ENCODE peak calls at places on chromosome 19, in seven cellular contexts. One of them, this sample, is unnamed.

GRCh38 chr19:16380943-16381755 is 56.5 kb downstream of the KLF2 start:
- DNase-seq in HCT116: no peak
- DNase-seq in HepG2: no peak
- DNase-seq in K562: no peak
- DNase-seq in H1: no peak
- DNase-seq in GM12878: no peak
- DNase-seq in endothelial cell of umbilical vein: no peak
- DNase-seq in this sample: no peak

GRCh38 chr19:4567584-4568071 is 8.1 kb upstream of the SEMA6B start:
- DNase-seq in HCT116: no peak
- DNase-seq in HepG2: peak
- DNase-seq in K562: peak
- DNase-seq in H1: peak
- DNase-seq in GM12878: no peak
- DNase-seq in endothelial cell of umbilical vein: peak
- DNase-seq in this sample: no peak

GRCh38 chr19:13763300-13763699 is 1.0 kb upstream of the MRI1 start:
- DNase-seq in HCT116: no peak
- DNase-seq in HepG2: no peak
- DNase-seq in K562: no peak
- DNase-seq in H1: no peak
- DNase-seq in GM12878: no peak
- DNase-seq in endothelial cell of umbilical vein: no peak
- DNase-seq in this sample: no peak

GRCh38 chr19:54133312-54133956 is 4.1 kb upstream of the CNOT3 start:
- DNase-seq in HCT116: peak
- DNase-seq in HepG2: peak
- DNase-seq in K562: peak
- DNase-seq in H1: peak
- DNase-seq in GM12878: no peak
- DNase-seq in endothelial cell of umbilical vein: peak
- DNase-seq in this sample: peak

GRCh38 chr19:36032251-36033104 is at the start of gene CLIP3:
- DNase-seq in HCT116: no peak
- DNase-seq in HepG2: no peak
- DNase-seq in K562: no peak
- DNase-seq in H1: no peak
- DNase-seq in GM12878: no peak
- DNase-seq in endothelial cell of umbilical vein: peak
- DNase-seq in this sample: no peak

GRCh38 chr19:4414800-4415251 is 12.4 kb downstream of the CHAF1A start:
- DNase-seq in HCT116: no peak
- DNase-seq in HepG2: no peak
- DNase-seq in K562: no peak
- DNase-seq in H1: no peak
- DNase-seq in GM12878: no peak
- DNase-seq in endothelial cell of umbilical vein: no peak
- DNase-seq in this sample: no peak

GRCh38 chr19:4910594-4911273 is 1.4 kb downstream of the UHRF1 start:
- DNase-seq in HCT116: no peak
- DNase-seq in HepG2: no peak
- DNase-seq in K562: peak
- DNase-seq in H1: no peak
- DNase-seq in GM12878: no peak
- DNase-seq in endothelial cell of umbilical vein: peak
- DNase-seq in this sample: no peak

GRCh38 chr19:44752816-44753618 is 4.5 kb downstream of the BCL3 start:
- DNase-seq in HCT116: no peak
- DNase-seq in HepG2: peak
- DNase-seq in K562: peak
- DNase-seq in H1: no peak
- DNase-seq in GM12878: peak
- DNase-seq in endothelial cell of umbilical vein: peak
- DNase-seq in this sample: no peak

GRCh38 chr19:31515931-31516330 is 166.7 kb upstream of the TSHZ3 start:
- DNase-seq in HCT116: no peak
- DNase-seq in HepG2: no peak
- DNase-seq in K562: no peak
- DNase-seq in H1: no peak
- DNase-seq in GM12878: no peak
- DNase-seq in endothelial cell of umbilical vein: no peak
- DNase-seq in this sample: no peak

GRCh38 chr19:11538232-11539036 is at the start of gene CNN1:
- DNase-seq in HCT116: no peak
- DNase-seq in HepG2: peak
- DNase-seq in K562: peak
- DNase-seq in H1: peak
- DNase-seq in GM12878: no peak
- DNase-seq in endothelial cell of umbilical vein: peak
- DNase-seq in this sample: no peak

GRCh38 chr19:13120817-13121216 is 2.8 kb downstream of the NACC1 start:
- DNase-seq in HCT116: no peak
- DNase-seq in HepG2: no peak
- DNase-seq in K562: no peak
- DNase-seq in H1: no peak
- DNase-seq in GM12878: no peak
- DNase-seq in endothelial cell of umbilical vein: no peak
- DNase-seq in this sample: peak

GRCh38 chr19:43446746-43447489 is 18.5 kb downstream of the LYPD3 start:
- DNase-seq in HCT116: peak
- DNase-seq in HepG2: peak
- DNase-seq in K562: peak
- DNase-seq in H1: peak
- DNase-seq in GM12878: no peak
- DNase-seq in endothelial cell of umbilical vein: peak
- DNase-seq in this sample: peak

GRCh38 chr19:1250374-1251232 is 2.2 kb downstream of the MIDN start:
- DNase-seq in HCT116: no peak
- DNase-seq in HepG2: peak
- DNase-seq in K562: peak
- DNase-seq in H1: no peak
- DNase-seq in GM12878: no peak
- DNase-seq in endothelial cell of umbilical vein: peak
- DNase-seq in this sample: no peak
- TF ChIP-seq POLR2AphosphoS5 in HCT116: peak
- TF ChIP-seq POLR2AphosphoS5 in HepG2: no peak
- TF ChIP-seq POLR2AphosphoS5 in K562: no peak
- TF ChIP-seq POLR2AphosphoS5 in H1: peak
- TF ChIP-seq POLR2AphosphoS5 in GM12878: no peak
- TF ChIP-seq POLR2AphosphoS5 in endothelial cell of umbilical vein: peak
- TF ChIP-seq POLR2AphosphoS5 in this sample: no peak

DNA sequence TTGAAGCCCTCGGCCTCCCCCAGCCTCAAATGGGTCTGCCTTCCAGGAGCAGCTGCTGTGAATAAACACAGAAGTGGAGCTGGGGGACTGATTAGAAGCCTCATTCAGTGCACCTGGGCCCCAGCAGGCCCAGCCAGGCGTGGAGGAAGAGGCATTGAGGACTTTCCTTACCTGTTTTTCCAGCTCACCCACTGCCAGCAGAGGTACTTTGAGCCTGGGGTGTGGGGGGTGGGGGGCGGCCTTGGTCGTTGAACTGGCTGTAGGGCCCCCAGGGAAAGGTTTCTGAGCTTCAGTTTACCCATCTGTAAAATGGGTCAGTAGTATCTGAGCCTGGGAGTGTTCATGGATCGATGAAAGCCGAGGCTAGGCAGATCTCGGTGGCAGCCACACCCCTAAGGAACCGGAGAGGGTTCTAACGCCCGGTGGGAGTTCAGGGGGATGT is 1.5 kb downstream of the CERS4 start:
- DNase-seq in HCT116: no peak
- DNase-seq in HepG2: no peak
- DNase-seq in K562: no peak
- DNase-seq in H1: no peak
- DNase-seq in GM12878: no peak
- DNase-seq in endothelial cell of umbilical vein: no peak
- DNase-seq in this sample: no peak
- H3K9ac ChIP-seq in HCT116: peak
- H3K9ac ChIP-seq in HepG2: peak
- H3K9ac ChIP-seq in K562: no peak
- H3K9ac ChIP-seq in H1: no peak
- H3K9ac ChIP-seq in GM12878: peak
- H3K9ac ChIP-seq in endothelial cell of umbilical vein: no peak
- H3K9ac ChIP-seq in this sample: no peak

GRCh38 chr19:50777830-50778303 is 7.6 kb downstream of the GPR32 start:
- DNase-seq in HCT116: no peak
- DNase-seq in HepG2: no peak
- DNase-seq in K562: peak
- DNase-seq in H1: no peak
- DNase-seq in GM12878: no peak
- DNase-seq in endothelial cell of umbilical vein: no peak
- DNase-seq in this sample: peak
- TF ChIP-seq EZH2 in HCT116: no peak
- TF ChIP-seq EZH2 in HepG2: no peak
- TF ChIP-seq EZH2 in K562: no peak
- TF ChIP-seq EZH2 in H1: no peak
- TF ChIP-seq EZH2 in GM12878: no peak
- TF ChIP-seq EZH2 in endothelial cell of umbilical vein: peak
- TF ChIP-seq EZH2 in this sample: no peak

GRCh38 chr19:2993579-2993978 is 16.2 kb downstream of the TLE6 start:
- DNase-seq in HCT116: no peak
- DNase-seq in HepG2: no peak
- DNase-seq in K562: no peak
- DNase-seq in H1: no peak
- DNase-seq in GM12878: no peak
- DNase-seq in endothelial cell of umbilical vein: no peak
- DNase-seq in this sample: no peak

GRCh38 chr19:2992958-2993357 is 15.6 kb downstream of the TLE6 start:
- DNase-seq in HCT116: no peak
- DNase-seq in HepG2: no peak
- DNase-seq in K562: no peak
- DNase-seq in H1: no peak
- DNase-seq in GM12878: no peak
- DNase-seq in endothelial cell of umbilical vein: no peak
- DNase-seq in this sample: no peak

GRCh38 chr19:2986951-2987491 is 9.7 kb downstream of the TLE6 start:
- DNase-seq in HCT116: no peak
- DNase-seq in HepG2: no peak
- DNase-seq in K562: no peak
- DNase-seq in H1: no peak
- DNase-seq in GM12878: no peak
- DNase-seq in endothelial cell of umbilical vein: peak
- DNase-seq in this sample: no peak

GRCh38 chr19:2988568-2988967 is 11.2 kb downstream of the TLE6 start:
- DNase-seq in HCT116: no peak
- DNase-seq in HepG2: no peak
- DNase-seq in K562: no peak
- DNase-seq in H1: no peak
- DNase-seq in GM12878: no peak
- DNase-seq in endothelial cell of umbilical vein: no peak
- DNase-seq in this sample: no peak

DNA sequence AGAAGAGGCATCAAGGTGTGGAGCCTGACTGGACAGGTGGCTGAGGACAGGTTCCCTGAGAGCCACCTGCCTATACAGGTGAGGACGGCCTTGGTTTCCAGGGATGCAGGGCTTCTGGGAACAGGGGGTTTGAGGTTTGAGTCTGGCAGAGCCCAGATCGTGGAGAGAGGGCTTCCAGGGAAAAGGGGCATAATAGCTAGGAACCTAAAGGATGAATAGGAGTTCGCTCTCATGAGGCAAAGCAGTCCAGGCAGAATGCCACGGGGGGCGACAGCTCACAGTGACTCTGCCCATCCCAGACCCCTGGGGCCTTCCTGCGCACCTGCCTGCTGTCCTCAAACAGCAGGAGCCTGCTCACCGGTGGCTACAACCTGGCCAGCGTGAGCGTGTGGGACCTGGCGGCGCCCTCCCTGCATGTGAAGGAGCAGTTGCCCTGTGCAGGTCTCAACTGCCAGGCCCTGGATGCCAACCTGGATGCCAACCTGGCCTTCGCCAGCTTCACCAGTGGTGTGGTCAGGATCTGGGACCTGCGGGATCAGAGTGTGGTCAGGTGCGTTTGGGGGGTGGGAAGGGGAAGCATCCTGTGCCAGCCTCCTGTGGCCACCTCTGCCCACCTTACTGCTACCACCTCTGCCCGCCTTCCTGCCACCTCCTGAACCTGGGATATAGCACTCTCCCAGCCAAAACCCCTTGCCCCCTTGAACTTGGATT is 12.0 kb downstream of the TLE6 start:
- DNase-seq in HCT116: no peak
- DNase-seq in HepG2: no peak
- DNase-seq in K562: no peak
- DNase-seq in H1: no peak
- DNase-seq in GM12878: no peak
- DNase-seq in endothelial cell of umbilical vein: no peak
- DNase-seq in this sample: no peak
- TF ChIP-seq POLR2AphosphoS5 in HCT116: no peak
- TF ChIP-seq POLR2AphosphoS5 in HepG2: no peak
- TF ChIP-seq POLR2AphosphoS5 in K562: no peak
- TF ChIP-seq POLR2AphosphoS5 in H1: no peak
- TF ChIP-seq POLR2AphosphoS5 in GM12878: no peak
- TF ChIP-seq POLR2AphosphoS5 in endothelial cell of umbilical vein: no peak
- TF ChIP-seq POLR2AphosphoS5 in this sample: no peak

DNA sequence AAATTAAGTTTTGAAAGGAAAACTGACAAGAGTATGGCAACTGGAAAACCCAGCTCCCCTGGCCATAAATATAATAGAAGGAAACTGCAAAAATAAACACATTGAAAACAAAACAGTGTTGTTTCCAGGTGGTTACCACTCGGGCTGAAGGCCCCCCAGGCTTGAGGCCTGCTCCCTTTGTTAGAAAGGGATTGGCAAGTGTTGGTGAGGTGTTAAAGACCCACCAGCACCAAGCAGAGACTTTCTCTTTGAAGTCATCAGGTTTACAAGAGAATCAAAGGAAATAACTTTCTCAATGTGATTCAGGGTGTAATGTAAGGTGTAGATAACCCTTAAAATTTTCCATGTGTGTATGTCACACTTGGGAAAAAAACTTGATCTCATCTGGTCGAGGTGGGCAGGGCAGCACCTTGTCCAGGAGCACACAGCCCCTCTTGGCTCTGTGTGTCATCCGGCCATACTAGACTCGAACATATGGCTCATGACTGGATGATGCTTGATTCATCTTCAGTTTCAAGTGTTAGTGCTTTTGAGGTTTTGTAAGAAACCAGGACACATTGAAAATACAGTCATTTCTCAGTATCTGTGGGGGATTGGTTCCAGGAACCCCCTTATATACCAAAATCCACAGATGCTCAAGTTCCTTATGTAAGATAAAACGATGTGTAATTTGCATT is 7.8 kb downstream of the ACTN4 start:
- DNase-seq in HCT116: no peak
- DNase-seq in HepG2: no peak
- DNase-seq in K562: no peak
- DNase-seq in H1: no peak
- DNase-seq in GM12878: no peak
- DNase-seq in endothelial cell of umbilical vein: no peak
- DNase-seq in this sample: no peak
- H3K9ac ChIP-seq in HCT116: peak
- H3K9ac ChIP-seq in HepG2: peak
- H3K9ac ChIP-seq in K562: no peak
- H3K9ac ChIP-seq in H1: no peak
- H3K9ac ChIP-seq in GM12878: peak
- H3K9ac ChIP-seq in endothelial cell of umbilical vein: peak
- H3K9ac ChIP-seq in this sample: no peak